ENCODE peak calls at places on chromosomes 6 and 20, in eight cellular contexts. Y is naive thymus-derived CD4-positive, alpha-beta T cell; V is Kasumi-1; P is stimulated activated CD4-positive, alpha-beta T cell treated with anti-CD3 and anti-CD28 coated beads, Interleukin-15, amount 100 ng/mL, for 1 hour; U is NCI-H1092 treated with DMSO at 0.1 percent for 48 hours; S is hypothalamus; E is AG10803; A is stromal cell of bone marrow. H is an unnamed sample.

GRCh38 chr20:3106658-3107463 is 22.3 kb upstream of the AVP start:
- DNase-seq in S (no peak), U (peak; percentile 70), A (no peak), Y (no peak), P (no peak), V (no peak), E (no peak), H (no peak)

GRCh38 chr20:20393770-20394169 is 25.9 kb downstream of the INSM1 start:
- DNase-seq in Y (no peak), V (peak; percentile 29), U (no peak), P (no peak), E (no peak), A (peak; percentile 34), S (no peak), H (no peak)

GRCh38 chr20:41047279-41047974 is 18.8 kb downstream of the TOP1 start:
- DNase-seq in A (no peak), S (no peak), U (no peak), V (no peak), P (no peak), E (no peak), Y (no peak), H (peak; percentile 61)

GRCh38 chr6:69338431-69339162 is 458.2 kb downstream of the LMBRD1 start:
- DNase-seq in E (no peak), A (no peak), S (no peak), Y (no peak), P (no peak), V (no peak), U (no peak), H (no peak)

GRCh38 chr6:84258866-84259265 is 31.4 kb upstream of the CEP162 start:
- DNase-seq in U (no peak), S (no peak), A (no peak), E (no peak), V (no peak), Y (no peak), P (no peak), H (no peak)

GRCh38 chr20:46081074-46081473 is 8.7 kb downstream of the NCOA5 start:
- DNase-seq in Y (no peak), E (no peak), A (no peak), P (no peak), S (no peak), V (no peak), U (no peak), H (no peak)

GRCh38 chr20:33967126-33967525 is 26.6 kb upstream of the RALY start:
- DNase-seq in E (no peak), A (no peak), Y (no peak), S (no peak), V (no peak), U (no peak), P (no peak), H (no peak)

GRCh38 chr6:47727391-47727790 is 29.0 kb downstream of the ADGRF4 start:
- DNase-seq in E (no peak), A (no peak), V (no peak), P (no peak), U (no peak), S (no peak), Y (no peak), H (peak; percentile 32)

GRCh38 chr20:19735446-19735845 is 22.6 kb upstream of the RIN2 start:
- DNase-seq in E (peak; percentile 88), S (no peak), P (no peak), A (peak; percentile 93), V (no peak), Y (no peak), U (peak; percentile 11), H (peak; percentile 84)

GRCh38 chr6:36769676-36770499 is 69.4 kb downstream of the CPNE5 start:
- DNase-seq in U (no peak), Y (peak; percentile 36), E (peak; percentile 75), V (peak; percentile 32), S (no peak), A (no peak), P (no peak), H (peak; percentile 86)

GRCh38 chr6:105401247-105402089 is 1.4 kb downstream of the PREP start:
- DNase-seq in A (no peak), E (peak; percentile 68), V (no peak), S (no peak), Y (no peak), U (no peak), P (no peak), H (no peak)

GRCh38 chr20:63911171-63911570 is 16.2 kb downstream of the DNAJC5 start:
- DNase-seq in Y (no peak), P (no peak), U (no peak), E (peak; percentile 44), A (no peak), S (no peak), V (no peak), H (peak; percentile 87)

GRCh38 chr6:16803294-16804006 is 42.2 kb upstream of the ATXN1 start:
- DNase-seq in S (peak; percentile 53), U (no peak), P (no peak), A (no peak), V (no peak), Y (no peak), E (no peak), H (peak; percentile 68)

GRCh38 chr6:158649289-158650143 is at the start of gene SYTL3:
- DNase-seq in P (peak; percentile 37), Y (peak; percentile 90), U (no peak), S (no peak), V (peak; percentile 84), E (peak; percentile 84), A (peak; percentile 64), H (peak; percentile 99)

GRCh38 chr6:56868687-56869086 is 86.2 kb upstream of the BEND6 start:
- DNase-seq in U (no peak), Y (no peak), S (no peak), A (no peak), E (peak; percentile 84), V (no peak), P (no peak), H (peak; percentile 48)

GRCh38 chr20:57198359-57199072 is 67.9 kb downstream of the BMP7 start:
- DNase-seq in S (no peak), Y (no peak), U (no peak), E (peak; percentile 13), A (no peak), P (no peak), V (no peak), H (no peak)

GRCh38 chr6:13488015-13488895 is 855 bp upstream of the GFOD1 start:
- DNase-seq in S (peak; percentile 10), V (no peak), P (no peak), U (no peak), A (no peak), Y (no peak), E (peak; percentile 56), H (no peak)

GRCh38 chr20:58210398-58210747 is 18.1 kb downstream of the ANKRD60 start:
- DNase-seq in U (no peak), A (no peak), E (no peak), Y (no peak), V (no peak), S (no peak), P (no peak), H (no peak)

GRCh38 chr6:22145823-22146379 is 150.9 kb downstream of the PRL start:
- DNase-seq in S (peak; percentile 44), V (peak; percentile 33), U (peak; percentile 63), A (peak; percentile 33), P (no peak), Y (peak; percentile 6), E (peak; percentile 73), H (peak; percentile 80)

GRCh38 chr6:31186052-31186734 is 15.7 kb upstream of the POU5F1 start:
- DNase-seq in V (no peak), P (no peak), S (no peak), Y (no peak), U (no peak), E (no peak), A (peak; percentile 50), H (peak; percentile 95)

GRCh38 chr20:2004171-2004570 is 10.3 kb upstream of the PDYN start:
- DNase-seq in A (no peak), V (no peak), E (no peak), Y (no peak), P (no peak), U (no peak), S (no peak), H (no peak)

GRCh38 chr6:108187519-108187918 is 21.7 kb downstream of the NR2E1 start:
- DNase-seq in S (no peak), A (no peak), E (no peak), Y (no peak), U (no peak), P (no peak), V (no peak), H (no peak)

GRCh38 chr6:170455335-170455979 is 97.7 kb downstream of the PSMB1 start:
- DNase-seq in S (no peak), U (no peak), E (no peak), Y (no peak), A (no peak), P (no peak), V (no peak), H (no peak)

GRCh38 chr6:73388800-73389512 is 5.7 kb upstream of the DDX43 start:
- DNase-seq in V (peak; percentile 75), A (peak; percentile 38), U (peak; percentile 10), P (peak; percentile 19), E (peak; percentile 42), Y (peak; percentile 8), S (no peak), H (peak; percentile 69)

GRCh38 chr6:100665041-100665380 is 200.3 kb upstream of the SIM1 start:
- DNase-seq in V (no peak), A (no peak), U (no peak), P (no peak), Y (no peak), E (no peak), S (no peak), H (no peak)

GRCh38 chr6:82987416-82987815 is 78.2 kb downstream of the UBE3D start:
- DNase-seq in E (peak; percentile 74), V (no peak), P (no peak), Y (no peak), U (no peak), A (no peak), S (no peak), H (no peak)

GRCh38 chr6:21741221-21742109 is 147.9 kb downstream of the SOX4 start:
- DNase-seq in E (no peak), S (no peak), A (no peak), V (no peak), Y (no peak), U (peak; percentile 29), P (no peak), H (no peak)

GRCh38 chr6:53641348-53641747 is 24.2 kb downstream of the KLHL31 start:
- DNase-seq in P (no peak), S (no peak), A (no peak), E (no peak), V (no peak), U (no peak), Y (no peak), H (no peak)

GRCh38 chr20:31475032-31475431 is at the start of the genes DEFB124 and REM1:
- DNase-seq in Y (no peak), S (no peak), A (no peak), P (no peak), U (no peak), V (no peak), E (no peak), H (no peak)

GRCh38 chr20:18513208-18513607 is 5.5 kb downstream of the SEC23B start:
- DNase-seq in U (no peak), P (no peak), S (no peak), V (no peak), Y (no peak), A (no peak), E (no peak), H (no peak)

GRCh38 chr20:63227260-63227659 is 8.4 kb upstream of the BIRC7 start:
- DNase-seq in P (no peak), U (no peak), E (no peak), Y (no peak), A (no peak), S (no peak), V (no peak), H (no peak)

GRCh38 chr6:148538251-148539190 is 195.9 kb downstream of the SASH1 start:
- DNase-seq in U (peak; percentile 58), P (no peak), E (peak; percentile 86), V (no peak), Y (no peak), S (no peak), A (peak; percentile 38), H (peak; percentile 37)

GRCh38 chr20:63006611-63007471 is at the start of gene BHLHE23:
- DNase-seq in U (peak; percentile 14), P (no peak), S (no peak), E (no peak), V (no peak), Y (no peak), A (no peak), H (no peak)

GRCh38 chr6:18447552-18447951 is 60.4 kb downstream of the RNF144B start:
- DNase-seq in S (no peak), U (no peak), A (no peak), V (no peak), Y (no peak), E (no peak), P (no peak), H (no peak)